ENCODE peak calls at places on chromosomes 1 and 21, in five cellular contexts. M, C, K, S and N are unnamed samples.

GRCh38 chr21:45363921-45364463 is 41.0 kb upstream of the COL18A1 start:
- DNase-seq in M (peak; percentile 85), C (peak; percentile 59), K (peak; percentile 91), S (no peak), N (peak; percentile 74)

GRCh38 chr1:78143152-78143551 is 97.4 kb downstream of the GIPC2 start:
- DNase-seq in M (no peak), C (no peak), K (no peak), S (no peak), N (no peak)

GRCh38 chr1:27971674-27972073 is 11.9 kb downstream of the XKR8 start:
- DNase-seq in M (no peak), C (no peak), K (no peak), S (no peak), N (peak; percentile 40)

GRCh38 chr1:6475381-6476133 is 9.6 kb upstream of the TNFRSF25 start:
- DNase-seq in M (peak; percentile 57), C (peak; percentile 84), K (no peak), S (peak; percentile 84), N (peak; percentile 83)

GRCh38 chr1:181104790-181105133 is 16.3 kb downstream of the IER5 start:
- DNase-seq in M (no peak), C (peak; percentile 70), K (no peak), S (no peak), N (peak; percentile 41)

GRCh38 chr1:91777630-91778300 is 108.2 kb downstream of the TGFBR3 start:
- DNase-seq in M (no peak), C (no peak), K (no peak), S (no peak), N (no peak)

GRCh38 chr1:246632584-246633168 is 66.4 kb downstream of the CNST start:
- DNase-seq in M (no peak), C (no peak), K (peak; percentile 89), S (no peak), N (no peak)

GRCh38 chr1:89607156-89607555 is 25.8 kb upstream of the LRRC8C start:
- DNase-seq in M (no peak), C (no peak), K (no peak), S (no peak), N (no peak)

GRCh38 chr1:226209307-226210059 is 14.0 kb upstream of the MIXL1 start:
- DNase-seq in M (no peak), C (no peak), K (no peak), S (no peak), N (no peak)

GRCh38 chr1:150006881-150007401 is 3.6 kb downstream of the OTUD7B start:
- DNase-seq in M (no peak), C (no peak), K (no peak), S (no peak), N (no peak)

GRCh38 chr1:91725961-91726704 is 159.8 kb downstream of the TGFBR3 start:
- DNase-seq in M (no peak), C (no peak), K (no peak), S (no peak), N (peak; percentile 57)

GRCh38 chr1:151312439-151313225 is 14.6 kb downstream of the PI4KB start:
- DNase-seq in M (no peak), C (no peak), K (no peak), S (no peak), N (no peak)

GRCh38 chr1:3641046-3641760 is 8.7 kb downstream of the WRAP73 start:
- DNase-seq in M (no peak), C (no peak), K (no peak), S (peak; percentile 16), N (no peak)

GRCh38 chr1:64536836-64537490 is 67.0 kb downstream of the CACHD1 start:
- DNase-seq in M (no peak), C (peak; percentile 46), K (no peak), S (no peak), N (no peak)

GRCh38 chr1:146036241-146036989 is 14.9 kb upstream of the HJV start:
- DNase-seq in M (no peak), C (no peak), K (no peak), S (no peak), N (no peak)

GRCh38 chr1:64472805-64473204 is 2.9 kb downstream of the CACHD1 start:
- DNase-seq in M (no peak), C (no peak), K (no peak), S (no peak), N (no peak)

GRCh38 chr1:38899560-38899959 is 18.2 kb upstream of the GJA9 start:
- DNase-seq in M (no peak), C (no peak), K (no peak), S (no peak), N (no peak)

GRCh38 chr21:45200031-45200430 is 87.7 kb downstream of the POFUT2 start:
- DNase-seq in M (no peak), C (no peak), K (no peak), S (no peak), N (no peak)

GRCh38 chr21:43688906-43689305 is 29.5 kb downstream of the RRP1B start:
- DNase-seq in M (no peak), C (no peak), K (no peak), S (no peak), N (no peak)

GRCh38 chr21:14617836-14618235 is 71.7 kb upstream of the SAMSN1 start:
- DNase-seq in M (no peak), C (no peak), K (no peak), S (no peak), N (no peak)

GRCh38 chr1:38541223-38541622 is 318.3 kb downstream of the RRAGC start:
- DNase-seq in M (no peak), C (no peak), K (no peak), S (no peak), N (no peak)

GRCh38 chr1:206002833-206003532 is at the start of gene RAB7B:
- DNase-seq in M (peak; percentile 64), C (peak; percentile 76), K (no peak), S (no peak), N (peak; percentile 80)

GRCh38 chr1:12275370-12275769 is 45.5 kb downstream of the VPS13D start:
- DNase-seq in M (peak; percentile 28), C (peak; percentile 54), K (no peak), S (no peak), N (peak; percentile 46)

GRCh38 chr21:36288651-36289243 is 31.2 kb upstream of the MORC3 start:
- DNase-seq in M (no peak), C (no peak), K (no peak), S (no peak), N (no peak)

GRCh38 chr21:38875694-38876492 is 70.2 kb downstream of the ETS2 start:
- DNase-seq in M (no peak), C (no peak), K (no peak), S (no peak), N (no peak)

GRCh38 chr21:21457077-21457476 is 458.9 kb downstream of the NCAM2 start:
- DNase-seq in M (no peak), C (no peak), K (no peak), S (no peak), N (peak; percentile 17)

GRCh38 chr1:119435061-119435460 is 20.1 kb downstream of the HSD3B2 start:
- DNase-seq in M (no peak), C (no peak), K (no peak), S (no peak), N (no peak)

DNA sequence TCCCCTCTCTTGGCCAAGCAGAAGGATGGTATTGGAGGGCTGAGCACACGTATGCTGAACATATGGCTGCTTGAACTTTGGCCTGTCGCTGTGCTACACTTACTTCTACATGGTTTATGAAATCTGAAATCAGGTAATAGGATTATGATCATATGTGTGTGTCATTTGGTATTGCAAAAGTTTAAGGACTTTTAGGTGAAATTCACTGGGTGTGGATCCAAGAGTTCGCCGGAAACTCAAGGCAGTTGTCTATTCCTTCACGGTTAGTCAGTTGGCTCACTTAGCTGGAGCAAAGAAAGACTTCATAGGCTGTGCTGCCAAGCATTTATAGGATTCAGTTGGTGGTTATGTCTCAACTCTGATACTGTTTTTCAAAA is 918 bp downstream of the UAP1 start:
- DNase-seq in M (no peak), C (no peak), K (peak; percentile 44), S (no peak), N (no peak)
- H3K27ac ChIP-seq in M (peak overlapping the region; percentile 99), C (peak overlapping the region; percentile 93), K (peak overlapping the region; percentile 54), S (peak overlapping the region; percentile 99), N (peak overlapping the region; percentile 91)

DNA sequence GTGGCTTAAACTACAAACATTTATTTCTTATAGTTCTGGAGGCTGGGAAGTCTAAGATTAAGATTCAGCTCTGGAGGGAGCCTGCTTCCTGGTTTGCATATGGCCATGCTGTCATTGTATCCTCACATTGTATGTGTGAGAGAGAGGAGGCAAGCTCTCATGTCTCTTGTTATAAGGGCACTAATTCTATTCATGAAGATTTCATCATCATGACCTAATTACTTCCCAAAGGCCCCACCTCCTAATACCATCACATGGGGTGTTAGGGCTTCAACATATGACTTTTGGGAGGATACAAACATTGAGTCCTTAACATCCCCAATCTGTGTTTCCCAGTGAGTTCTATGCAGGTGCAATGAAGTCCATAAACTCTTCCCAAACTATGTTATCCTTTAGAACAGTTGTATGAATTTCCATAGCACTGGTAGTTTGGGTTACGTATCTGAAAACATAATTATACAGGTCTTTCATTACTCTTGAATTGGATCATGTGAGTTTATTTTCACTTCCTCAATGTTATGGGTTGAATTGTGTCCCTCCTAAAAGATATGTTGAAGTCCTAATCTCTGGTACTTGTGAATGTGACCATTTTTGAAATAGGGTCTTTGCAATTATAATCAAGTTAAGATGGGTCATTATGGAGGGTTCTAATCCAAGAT is 124.2 kb downstream of the RUNX1 start:
- DNase-seq in M (no peak), C (no peak), K (no peak), S (no peak), N (no peak)
- H3K27ac ChIP-seq in M (no peak overlapping the region), C (no peak overlapping the region), K (no peak overlapping the region), S (no peak overlapping the region), N (no peak overlapping the region)

DNA sequence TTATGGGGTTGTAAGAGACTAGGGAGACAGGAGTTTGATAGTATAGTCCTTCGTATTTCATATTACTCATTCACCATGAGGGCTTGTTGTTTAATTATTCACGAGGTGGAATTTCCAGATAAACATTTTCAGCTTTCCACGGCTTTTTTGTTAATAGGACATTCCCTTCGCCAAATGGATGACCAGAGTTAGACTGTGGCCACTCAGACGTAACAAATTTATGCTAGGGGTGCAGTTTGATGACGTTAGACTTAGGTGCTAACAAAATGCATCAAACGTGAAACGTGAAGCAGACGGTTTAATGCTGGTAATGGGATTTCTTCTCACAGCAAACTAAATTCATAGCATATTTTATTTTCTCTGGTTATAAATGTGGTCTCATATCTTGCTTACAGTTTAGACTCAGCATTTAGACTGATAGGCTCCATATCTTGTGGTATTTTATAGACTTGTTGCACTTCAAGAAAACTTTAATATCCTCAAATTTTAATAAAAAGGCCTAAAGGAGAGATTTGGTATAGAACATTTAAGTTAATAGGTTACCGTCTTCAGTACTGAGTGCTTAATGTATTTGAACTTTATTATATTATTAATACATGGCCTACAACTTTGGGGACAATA is 2.3 kb downstream of the DHX9 start:
- DNase-seq in M (no peak), C (no peak), K (peak; percentile 61), S (no peak), N (no peak)
- H3K27ac ChIP-seq in M (no peak overlapping the region), C (no peak overlapping the region), K (no peak overlapping the region), S (no peak overlapping the region), N (no peak overlapping the region)

GRCh38 chr1:7521803-7522202 is 249.3 kb upstream of the VAMP3 start:
- DNase-seq in M (no peak), C (no peak), K (no peak), S (peak; percentile 8), N (no peak)
- H3K27ac ChIP-seq in M (peak overlapping the region; percentile 74), C (no peak overlapping the region), K (no peak overlapping the region), S (no peak overlapping the region), N (no peak overlapping the region)